ENCODE peak calls at places on chromosome 5, in ten cellular contexts. M is CD4-positive, alpha-beta T cell; Q is nephron progenitor cell; O is tibial nerve; E is prostate gland; K is brain microvascular endothelial cell; X is fibroblast of pulmonary artery; H is astrocyte of the spinal cord; T is H9; B is body of pancreas. V is an unnamed sample.

GRCh38 chr5:131980696-131981095 is 30.8 kb downstream of the ACSL6 start:
- DNase-seq in M (no peak), Q (no peak), O (no peak), E (no peak), K (no peak), X (no peak), H (no peak), T (no peak), B (no peak), V (no peak)

GRCh38 chr5:179812135-179812825 is 5.6 kb upstream of the MGAT4B start:
- DNase-seq in M (no peak), Q (no peak), O (no peak), E (no peak), K (no peak), X (no peak), H (no peak), T (no peak), B (no peak), V (no peak)

GRCh38 chr5:127785098-127785927 is 82.1 kb downstream of the CCDC192 start:
- DNase-seq in M (no peak), Q (no peak), O (no peak), E (no peak), K (peak; percentile 97), X (peak; percentile 86), H (peak; percentile 94), T (no peak), B (no peak), V (peak; percentile 32)

GRCh38 chr5:172870261-172870806 is 36.3 kb downstream of the ERGIC1 start:
- DNase-seq in M (no peak), Q (no peak), O (peak; percentile 80), E (no peak), K (peak; percentile 96), X (peak; percentile 93), H (peak; percentile 94), T (no peak), B (no peak), V (no peak)

GRCh38 chr5:114243983-114244305 is 117.9 kb upstream of the KCNN2 start:
- DNase-seq in M (no peak), Q (no peak), O (no peak), E (no peak), K (no peak), X (no peak), H (no peak), T (no peak), B (no peak), V (no peak)

GRCh38 chr5:53418844-53419243 is 61.6 kb upstream of the FST start:
- DNase-seq in M (no peak), Q (no peak), O (no peak), E (no peak), K (peak; percentile 80), X (peak; percentile 95), H (peak; percentile 81), T (no peak), B (no peak), V (peak; percentile 87)

GRCh38 chr5:9523090-9523813 is 22.6 kb downstream of the SEMA5A start:
- DNase-seq in M (no peak), Q (no peak), O (no peak), E (no peak), K (peak; percentile 33), X (peak; percentile 55), H (no peak), T (no peak), B (no peak), V (no peak)

GRCh38 chr5:103582364-103582763 is 19.8 kb upstream of the NUDT12 start:
- DNase-seq in M (no peak), Q (peak; percentile 41), O (no peak), E (no peak), K (peak; percentile 54), X (peak; percentile 68), H (peak; percentile 55), T (peak; percentile 35), B (peak; percentile 41), V (no peak)

GRCh38 chr5:30846171-30846570 is 347.3 kb upstream of the CDH6 start:
- DNase-seq in M (no peak), Q (no peak), O (no peak), E (no peak), K (peak; percentile 38), X (no peak), H (peak; percentile 29), T (no peak), B (no peak), V (no peak)

GRCh38 chr5:947626-948471 is 55.2 kb downstream of the TRIP13 start:
- DNase-seq in M (no peak), Q (no peak), O (no peak), E (no peak), K (no peak), X (peak; percentile 25), H (no peak), T (no peak), B (no peak), V (no peak)

GRCh38 chr5:14201325-14202061 is 58.4 kb downstream of the TRIO start:
- DNase-seq in M (no peak), Q (no peak), O (no peak), E (no peak), K (no peak), X (peak; percentile 64), H (peak; percentile 82), T (no peak), B (no peak), V (no peak)

GRCh38 chr5:14451866-14452265 is 129.7 kb upstream of the OTULINL start:
- DNase-seq in M (no peak), Q (no peak), O (no peak), E (no peak), K (no peak), X (no peak), H (no peak), T (no peak), B (no peak), V (no peak)

GRCh38 chr5:180141068-180141660 is 67.8 kb downstream of the RASGEF1C start:
- DNase-seq in M (no peak), Q (no peak), O (no peak), E (no peak), K (no peak), X (no peak), H (no peak), T (no peak), B (no peak), V (no peak)

DNA sequence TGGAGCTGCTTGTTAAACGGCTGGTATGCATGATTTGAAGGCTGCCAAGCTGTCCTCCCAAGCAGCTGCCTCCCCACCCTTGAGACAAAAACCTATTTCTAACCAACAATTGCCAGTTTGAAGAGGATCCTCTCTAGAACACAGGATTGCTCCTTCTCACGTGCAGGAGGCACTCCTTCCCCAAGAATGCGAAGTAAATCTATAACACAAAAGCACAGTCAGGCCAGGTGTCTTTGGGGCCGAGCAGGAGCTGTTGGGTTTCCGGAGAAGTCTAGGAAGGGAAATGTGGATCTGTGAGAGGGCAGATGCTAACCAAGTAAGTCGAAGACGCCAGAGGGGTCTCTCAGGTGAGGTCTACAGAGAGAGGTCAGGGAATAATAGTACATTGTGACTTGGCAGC is 35.4 kb upstream of the GNPDA1 start:
- DNase-seq in M (no peak), Q (no peak), O (no peak), E (no peak), K (no peak), X (no peak), H (no peak), T (peak; percentile 69), B (no peak), V (no peak)
- TF ChIP-seq CTCF in M (no peak), Q (no peak), O (no peak), E (no peak), K (no peak), X (no peak), H (no peak), T (peak; percentile 44), B (no peak), V (no peak)

GRCh38 chr5:36936309-36936708 is 59.7 kb downstream of the NIPBL start:
- DNase-seq in M (no peak), Q (no peak), O (no peak), E (no peak), K (no peak), X (no peak), H (no peak), T (no peak), B (no peak), V (no peak)

GRCh38 chr5:36932056-36932455 is 55.5 kb downstream of the NIPBL start:
- DNase-seq in M (no peak), Q (no peak), O (no peak), E (no peak), K (no peak), X (no peak), H (no peak), T (no peak), B (no peak), V (no peak)

GRCh38 chr5:36935805-36936204 is 59.2 kb downstream of the NIPBL start:
- DNase-seq in M (no peak), Q (no peak), O (no peak), E (no peak), K (no peak), X (no peak), H (no peak), T (no peak), B (no peak), V (no peak)

GRCh38 chr5:36932699-36933098 is 56.1 kb downstream of the NIPBL start:
- DNase-seq in M (no peak), Q (no peak), O (no peak), E (no peak), K (no peak), X (no peak), H (no peak), T (no peak), B (no peak), V (no peak)

DNA sequence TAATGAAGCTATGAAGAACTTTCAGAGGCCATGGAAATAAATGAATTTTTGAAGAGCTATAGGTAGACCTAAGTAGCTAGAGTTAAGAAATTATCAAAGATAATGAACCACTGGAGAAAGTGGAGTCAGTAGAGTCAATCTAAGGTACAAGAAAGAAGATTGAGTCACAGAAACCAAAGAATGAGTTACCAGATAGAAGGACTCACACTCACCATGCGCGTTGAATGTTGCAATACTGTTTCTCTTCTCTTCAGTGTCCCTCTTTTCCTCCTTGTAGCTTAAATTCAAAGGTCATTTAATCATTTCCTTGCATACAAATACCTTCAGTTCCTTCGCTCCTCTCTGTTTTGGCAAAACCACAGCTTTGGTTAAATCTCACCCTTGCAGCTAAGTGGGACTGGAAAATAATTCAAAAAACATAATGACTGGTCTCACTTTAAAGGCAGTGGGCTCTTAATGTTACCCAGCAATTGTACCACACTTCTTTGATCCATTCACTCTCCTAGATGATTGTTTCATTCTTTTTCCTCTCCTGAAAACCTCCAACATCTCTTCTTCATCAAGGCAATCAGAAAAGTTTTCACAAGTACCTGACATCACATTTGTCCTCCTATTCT is 58.3 kb downstream of the NIPBL start:
- DNase-seq in M (no peak), Q (no peak), O (no peak), E (no peak), K (peak; percentile 27), X (peak; percentile 67), H (no peak), T (no peak), B (no peak), V (no peak)
- TF ChIP-seq CTCF in M (no peak), Q (no peak), O (no peak), E (no peak), K (no peak), X (no peak), H (no peak), T (no peak), B (no peak), V (no peak)

GRCh38 chr5:158880514-158881001 is 219.2 kb downstream of the EBF1 start:
- DNase-seq in M (no peak), Q (no peak), O (no peak), E (no peak), K (no peak), X (peak; percentile 16), H (peak; percentile 35), T (no peak), B (no peak), V (no peak)
- TF ChIP-seq CTCF in M (no peak), Q (no peak), O (no peak), E (no peak), K (no peak), X (no peak), H (peak; percentile 7), T (no peak), B (no peak), V (no peak)

GRCh38 chr5:95861858-95862561 is 39.5 kb upstream of the GLRX start:
- DNase-seq in M (no peak), Q (no peak), O (no peak), E (no peak), K (peak; percentile 67), X (peak; percentile 66), H (peak; percentile 75), T (no peak), B (no peak), V (no peak)
- TF ChIP-seq CTCF in M (peak; percentile 5), Q (no peak), O (peak; percentile 9), E (no peak), K (peak; percentile 24), X (peak; percentile 15), H (no peak), T (no peak), B (no peak), V (no peak)